ENCODE peak calls at places on chromosomes 6 and 20, in four cellular contexts. U is GM12892, B is thoracic aorta, P is HFFc6. J is an unnamed sample.

GRCh38 chr6:25623065-25623464 is 28.9 kb upstream of the SCGN start:
- DNase-seq in U (no peak), B (no peak), P (no peak), J (no peak)

GRCh38 chr20:7031222-7031621 is 263.7 kb downstream of the BMP2 start:
- DNase-seq in U (no peak), B (no peak), P (no peak), J (no peak)

GRCh38 chr20:44091026-44091425 is 96.0 kb downstream of the JPH2 start:
- DNase-seq in U (no peak), B (no peak), P (no peak), J (no peak)

GRCh38 chr6:118551063-118551672 is 3.1 kb downstream of the PLN start:
- DNase-seq in U (peak), B (no peak), P (peak), J (peak)

GRCh38 chr6:142927274-142927586 is 17.7 kb downstream of the HIVEP2 start:
- DNase-seq in U (no peak), B (no peak), P (no peak), J (no peak)

GRCh38 chr6:29850011-29850553 is 22.5 kb downstream of the HLA-G start:
- DNase-seq in U (no peak), B (no peak), P (no peak), J (no peak)

GRCh38 chr6:166936079-166936787 is 20.1 kb downstream of the RNASET2 start:
- DNase-seq in U (no peak), B (no peak), P (no peak), J (no peak)

GRCh38 chr20:44027686-44028340 is 113.2 kb downstream of the TOX2 start:
- DNase-seq in U (no peak), B (no peak), P (no peak), J (no peak)

GRCh38 chr6:148090326-148090725 is 252.3 kb upstream of the SASH1 start:
- DNase-seq in U (no peak), B (no peak), P (no peak), J (no peak)

GRCh38 chr6:21323577-21323976 is 270.0 kb upstream of the SOX4 start:
- DNase-seq in U (no peak), B (no peak), P (no peak), J (no peak)

GRCh38 chr6:52739134-52739533 is 24.1 kb downstream of the GSTA2 start:
- DNase-seq in U (no peak), B (no peak), P (no peak), J (no peak)

GRCh38 chr20:44601801-44602204 is 19.4 kb downstream of the PKIG start:
- DNase-seq in U (no peak), B (peak), P (peak), J (no peak)

GRCh38 chr6:108588586-108588985 is 27.9 kb downstream of the FOXO3 start:
- DNase-seq in U (no peak), B (no peak), P (peak), J (no peak)

GRCh38 chr20:10337291-10337690 is 96.7 kb downstream of the MKKS start:
- DNase-seq in U (no peak), B (no peak), P (no peak), J (no peak)

GRCh38 chr6:96016781-96017180 is 1.0 kb downstream of the FUT9 start:
- DNase-seq in U (no peak), B (no peak), P (no peak), J (no peak)

GRCh38 chr20:63580796-63581461 is 6.9 kb upstream of the HELZ2 start:
- DNase-seq in U (peak), B (no peak), P (peak), J (peak)

GRCh38 chr6:118565317-118565960 is 17.3 kb downstream of the PLN start:
- DNase-seq in U (peak), B (no peak), P (no peak), J (peak)